ENCODE peak calls at places on chromosomes 3 and 15, in eight cellular contexts. J is substantia nigra; Y is upper lobe of right lung; S is BE2C; D is activated naive CD4-positive, alpha-beta T cell; B is WTC11; L is ELR; I is IMR-90. N is an unnamed sample.

GRCh38 chr3:144643778-144644191 is 672.2 kb downstream of the DIPK2A start:
- DNase-seq in B (no peak), I (peak; percentile 61), L (no peak), S (no peak), D (no peak), J (no peak), Y (no peak), N (no peak)

GRCh38 chr3:65497846-65498245 is 540.9 kb downstream of the MAGI1 start:
- DNase-seq in J (no peak), D (no peak), S (peak; percentile 70), L (no peak), I (no peak), B (peak; percentile 21), Y (no peak), N (no peak)

GRCh38 chr3:186002884-186003472 is 65.2 kb upstream of the TRA2B start:
- DNase-seq in J (no peak), S (no peak), B (peak; percentile 36), I (peak; percentile 48), Y (no peak), L (peak; percentile 66), D (no peak), N (no peak)

GRCh38 chr3:140358696-140359095 is 319.2 kb upstream of the TRIM42 start:
- DNase-seq in L (no peak), I (no peak), S (no peak), J (no peak), B (no peak), D (no peak), Y (no peak), N (no peak)

GRCh38 chr3:171187706-171188290 is 161.3 kb upstream of the SLC2A2 start:
- DNase-seq in L (peak; percentile 66), D (no peak), B (no peak), S (peak; percentile 33), I (peak; percentile 48), Y (no peak), J (no peak), N (no peak)

GRCh38 chr3:13160619-13161018 is 87.4 kb upstream of the IQSEC1 start:
- DNase-seq in S (no peak), D (no peak), J (no peak), L (no peak), I (no peak), B (no peak), Y (peak; percentile 35), N (peak; percentile 53)

GRCh38 chr15:33022629-33023028 is 171.9 kb downstream of the FMN1 start:
- DNase-seq in D (no peak), I (peak; percentile 70), S (peak; percentile 23), Y (peak; percentile 80), B (peak; percentile 54), J (no peak), L (peak; percentile 64), N (no peak)

GRCh38 chr15:99537344-99537743 is 28.4 kb upstream of the MEF2A start:
- DNase-seq in B (no peak), I (peak; percentile 13), Y (no peak), D (no peak), J (no peak), L (no peak), S (no peak), N (no peak)

GRCh38 chr3:11482024-11482423 is 161.7 kb downstream of the VGLL4 start:
- DNase-seq in S (no peak), I (peak; percentile 54), Y (no peak), D (no peak), B (no peak), L (no peak), J (peak; percentile 5), N (peak; percentile 86)

GRCh38 chr3:119524931-119525662 is 26.8 kb downstream of the TIMMDC1 start:
- DNase-seq in J (no peak), I (no peak), L (peak; percentile 27), S (no peak), B (no peak), D (no peak), Y (no peak), N (no peak)

GRCh38 chr3:155367510-155367909 is 74.0 kb upstream of the STRIT1 start:
- DNase-seq in B (no peak), L (no peak), J (no peak), I (no peak), D (no peak), S (no peak), Y (no peak), N (no peak)

GRCh38 chr15:63928185-63928852 is 94.6 kb upstream of the HERC1 start:
- DNase-seq in B (no peak), D (no peak), L (no peak), Y (no peak), J (no peak), S (no peak), I (no peak), N (no peak)

GRCh38 chr3:33538678-33539339 is 98.6 kb upstream of the UBP1 start:
- DNase-seq in B (no peak), D (no peak), I (no peak), Y (no peak), S (no peak), L (no peak), J (no peak), N (no peak)

GRCh38 chr3:186596568-186597287 is 16.1 kb upstream of the AHSG start:
- DNase-seq in I (peak; percentile 16), J (no peak), S (no peak), D (no peak), Y (peak; percentile 71), L (peak; percentile 8), B (no peak), N (no peak)

GRCh38 chr3:155270485-155271342 is 22.8 kb downstream of the STRIT1 start:
- DNase-seq in J (no peak), S (no peak), Y (no peak), I (no peak), B (peak; percentile 15), L (peak; percentile 1), D (no peak), N (no peak)

GRCh38 chr3:131535131-131535530 is 32.4 kb upstream of the MRPL3 start:
- DNase-seq in J (no peak), Y (no peak), L (peak; percentile 39), D (no peak), S (no peak), I (peak; percentile 16), B (no peak), N (no peak)

GRCh38 chr3:42387802-42388651 is 22.4 kb downstream of the LYZL4 start:
- DNase-seq in S (no peak), Y (no peak), J (no peak), D (peak; percentile 34), L (peak; percentile 53), B (no peak), I (no peak), N (no peak)

GRCh38 chr3:187290561-187290960 is 976 bp downstream of the MASP1 start:
- DNase-seq in D (no peak), J (no peak), B (no peak), Y (no peak), S (no peak), I (no peak), L (no peak), N (no peak)